ENCODE peak calls at places on chromosomes 6 and 20, in eight cellular contexts. One of them, this sample, is unnamed.

GRCh38 chr6:135962731-135963130 is 111.2 kb downstream of the PDE7B start:
- DNase-seq in GM12878: no peak
- DNase-seq in GM23248: peak; percentile 84
- DNase-seq in endothelial cell of umbilical vein: no peak
- DNase-seq in SK-N-SH: no peak
- DNase-seq in K562: no peak
- DNase-seq in keratinocyte: no peak
- DNase-seq in astrocyte: peak; percentile 99
- DNase-seq in this sample: no peak

GRCh38 chr20:51424270-51425041 is 118.1 kb downstream of the NFATC2 start:
- DNase-seq in GM12878: no peak
- DNase-seq in GM23248: no peak
- DNase-seq in endothelial cell of umbilical vein: no peak
- DNase-seq in SK-N-SH: no peak
- DNase-seq in K562: no peak
- DNase-seq in keratinocyte: no peak
- DNase-seq in astrocyte: no peak
- DNase-seq in this sample: no peak

GRCh38 chr6:129141499-129141898 is 258.6 kb downstream of the LAMA2 start:
- DNase-seq in GM12878: no peak
- DNase-seq in GM23248: peak; percentile 56
- DNase-seq in endothelial cell of umbilical vein: no peak
- DNase-seq in SK-N-SH: no peak
- DNase-seq in K562: no peak
- DNase-seq in keratinocyte: no peak
- DNase-seq in astrocyte: no peak
- DNase-seq in this sample: no peak

GRCh38 chr20:22099348-22099747 is 393.9 kb downstream of the PAX1 start:
- DNase-seq in GM12878: peak; percentile 27
- DNase-seq in GM23248: no peak
- DNase-seq in endothelial cell of umbilical vein: no peak
- DNase-seq in SK-N-SH: no peak
- DNase-seq in K562: no peak
- DNase-seq in keratinocyte: no peak
- DNase-seq in astrocyte: no peak
- DNase-seq in this sample: no peak

GRCh38 chr6:169420912-169421543 is 167.4 kb upstream of the THBS2 start:
- DNase-seq in GM12878: no peak
- DNase-seq in GM23248: peak; percentile 18
- DNase-seq in endothelial cell of umbilical vein: no peak
- DNase-seq in SK-N-SH: peak; percentile 50
- DNase-seq in K562: peak; percentile 77
- DNase-seq in keratinocyte: no peak
- DNase-seq in astrocyte: no peak
- DNase-seq in this sample: peak; percentile 73

GRCh38 chr6:18920701-18921100 is 533.6 kb downstream of the RNF144B start:
- DNase-seq in GM12878: no peak
- DNase-seq in GM23248: no peak
- DNase-seq in endothelial cell of umbilical vein: no peak
- DNase-seq in SK-N-SH: no peak
- DNase-seq in K562: no peak
- DNase-seq in keratinocyte: no peak
- DNase-seq in astrocyte: no peak
- DNase-seq in this sample: no peak

GRCh38 chr6:109934293-109934692 is 43.8 kb upstream of the GPR6 start:
- DNase-seq in GM12878: no peak
- DNase-seq in GM23248: no peak
- DNase-seq in endothelial cell of umbilical vein: no peak
- DNase-seq in SK-N-SH: no peak
- DNase-seq in K562: no peak
- DNase-seq in keratinocyte: no peak
- DNase-seq in astrocyte: no peak
- DNase-seq in this sample: no peak

GRCh38 chr20:38973546-38974120 is 11.5 kb downstream of the DHX35 start:
- DNase-seq in GM12878: no peak
- DNase-seq in GM23248: peak; percentile 62
- DNase-seq in endothelial cell of umbilical vein: no peak
- DNase-seq in SK-N-SH: no peak
- DNase-seq in K562: no peak
- DNase-seq in keratinocyte: no peak
- DNase-seq in astrocyte: peak; percentile 57
- DNase-seq in this sample: no peak

GRCh38 chr6:6684365-6684833 is 95.9 kb downstream of the LY86 start:
- DNase-seq in GM12878: peak; percentile 99
- DNase-seq in GM23248: no peak
- DNase-seq in endothelial cell of umbilical vein: no peak
- DNase-seq in SK-N-SH: no peak
- DNase-seq in K562: peak; percentile 78
- DNase-seq in keratinocyte: no peak
- DNase-seq in astrocyte: no peak
- DNase-seq in this sample: no peak

GRCh38 chr20:61941721-61942405 is 123.8 kb downstream of the TAF4 start:
- DNase-seq in GM12878: no peak
- DNase-seq in GM23248: no peak
- DNase-seq in endothelial cell of umbilical vein: no peak
- DNase-seq in SK-N-SH: no peak
- DNase-seq in K562: no peak
- DNase-seq in keratinocyte: no peak
- DNase-seq in astrocyte: no peak
- DNase-seq in this sample: no peak

GRCh38 chr20:40705413-40705812 is 16.4 kb upstream of the MAFB start:
- DNase-seq in GM12878: no peak
- DNase-seq in GM23248: no peak
- DNase-seq in endothelial cell of umbilical vein: no peak
- DNase-seq in SK-N-SH: no peak
- DNase-seq in K562: no peak
- DNase-seq in keratinocyte: no peak
- DNase-seq in astrocyte: no peak
- DNase-seq in this sample: no peak

DNA sequence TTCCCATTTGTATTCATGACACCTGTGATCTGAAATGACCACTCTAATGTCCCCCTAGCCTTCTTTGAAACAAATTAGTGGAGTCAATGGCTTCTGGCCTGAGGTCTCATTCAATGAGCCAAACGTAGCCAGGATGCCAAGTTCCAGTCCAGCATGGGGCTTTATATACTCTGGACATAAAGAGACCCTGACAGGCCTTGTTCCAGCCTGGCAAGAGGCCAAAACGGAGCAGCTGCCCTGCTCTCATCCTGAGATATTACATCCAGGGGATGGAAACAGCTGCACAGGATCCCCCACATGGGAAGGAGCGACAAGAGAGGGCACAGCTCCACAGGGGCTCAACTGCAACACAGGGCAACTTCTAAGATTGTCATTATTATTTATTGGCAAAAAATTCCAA is 437.8 kb downstream of the CDH26 start:
- DNase-seq in GM12878: no peak
- DNase-seq in GM23248: no peak
- DNase-seq in endothelial cell of umbilical vein: no peak
- DNase-seq in SK-N-SH: peak; percentile 49
- DNase-seq in K562: no peak
- DNase-seq in keratinocyte: no peak
- DNase-seq in astrocyte: no peak
- DNase-seq in this sample: no peak
- H3K9ac ChIP-seq in GM12878: no peak overlapping the region
- H3K9ac ChIP-seq in GM23248: no peak overlapping the region
- H3K9ac ChIP-seq in endothelial cell of umbilical vein: no peak overlapping the region
- H3K9ac ChIP-seq in SK-N-SH: no peak overlapping the region
- H3K9ac ChIP-seq in K562: no peak overlapping the region
- H3K9ac ChIP-seq in keratinocyte: no peak overlapping the region
- H3K9ac ChIP-seq in astrocyte: no peak overlapping the region
- H3K9ac ChIP-seq in this sample: no peak overlapping the region

DNA sequence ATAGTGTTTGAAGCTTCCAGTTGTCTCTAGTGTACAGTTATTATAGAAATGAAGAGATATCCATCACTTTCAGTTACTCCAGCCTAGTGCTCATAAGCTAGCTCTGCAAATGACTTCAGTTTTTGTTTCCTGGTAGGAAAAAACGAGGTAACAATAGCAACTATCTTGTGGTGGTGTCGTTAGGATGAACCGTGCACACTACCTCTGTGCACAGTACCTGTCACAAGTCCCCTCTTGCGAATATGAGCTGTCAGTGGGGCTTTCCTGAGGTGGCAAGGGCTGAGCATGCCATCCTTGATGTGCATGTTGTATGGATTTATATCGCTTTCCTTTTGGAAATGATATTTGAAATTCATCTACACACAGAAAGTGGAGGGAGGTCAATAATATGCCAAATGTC is 151.8 kb downstream of the ARID1B start:
- DNase-seq in GM12878: no peak
- DNase-seq in GM23248: no peak
- DNase-seq in endothelial cell of umbilical vein: no peak
- DNase-seq in SK-N-SH: no peak
- DNase-seq in K562: no peak
- DNase-seq in keratinocyte: no peak
- DNase-seq in astrocyte: no peak
- DNase-seq in this sample: no peak
- H3K79me2 ChIP-seq in GM12878: peaks cover 69% of the 10 kb centered on the region
- H3K79me2 ChIP-seq in GM23248: peaks cover 100% of the 10 kb centered on the region
- H3K79me2 ChIP-seq in endothelial cell of umbilical vein: peaks cover 31% of the 10 kb centered on the region
- H3K79me2 ChIP-seq in SK-N-SH: peaks cover 93% of the 10 kb centered on the region
- H3K79me2 ChIP-seq in K562: peaks cover 22% of the 10 kb centered on the region
- H3K79me2 ChIP-seq in keratinocyte: peaks cover 23% of the 10 kb centered on the region
- H3K79me2 ChIP-seq in astrocyte: peaks cover 74% of the 10 kb centered on the region
- H3K79me2 ChIP-seq in this sample: peaks cover 5% of the 10 kb centered on the region

GRCh38 chr6:156808287-156808686 is 31.1 kb downstream of the ARID1B start:
- DNase-seq in GM12878: no peak
- DNase-seq in GM23248: peak; percentile 38
- DNase-seq in endothelial cell of umbilical vein: peak; percentile 37
- DNase-seq in SK-N-SH: no peak
- DNase-seq in K562: no peak
- DNase-seq in keratinocyte: no peak
- DNase-seq in astrocyte: peak; percentile 26
- DNase-seq in this sample: no peak

GRCh38 chr6:156809034-156809433 is 31.9 kb downstream of the ARID1B start:
- DNase-seq in GM12878: peak; percentile 55
- DNase-seq in GM23248: peak; percentile 81
- DNase-seq in endothelial cell of umbilical vein: peak; percentile 41
- DNase-seq in SK-N-SH: no peak
- DNase-seq in K562: no peak
- DNase-seq in keratinocyte: no peak
- DNase-seq in astrocyte: peak; percentile 37
- DNase-seq in this sample: no peak

GRCh38 chr6:156807028-156807427 is 29.9 kb downstream of the ARID1B start:
- DNase-seq in GM12878: no peak
- DNase-seq in GM23248: no peak
- DNase-seq in endothelial cell of umbilical vein: no peak
- DNase-seq in SK-N-SH: no peak
- DNase-seq in K562: no peak
- DNase-seq in keratinocyte: no peak
- DNase-seq in astrocyte: no peak
- DNase-seq in this sample: no peak

GRCh38 chr6:156809446-156810178 is 32.4 kb downstream of the ARID1B start:
- DNase-seq in GM12878: no peak
- DNase-seq in GM23248: no peak
- DNase-seq in endothelial cell of umbilical vein: no peak
- DNase-seq in SK-N-SH: no peak
- DNase-seq in K562: no peak
- DNase-seq in keratinocyte: no peak
- DNase-seq in astrocyte: no peak
- DNase-seq in this sample: no peak

DNA sequence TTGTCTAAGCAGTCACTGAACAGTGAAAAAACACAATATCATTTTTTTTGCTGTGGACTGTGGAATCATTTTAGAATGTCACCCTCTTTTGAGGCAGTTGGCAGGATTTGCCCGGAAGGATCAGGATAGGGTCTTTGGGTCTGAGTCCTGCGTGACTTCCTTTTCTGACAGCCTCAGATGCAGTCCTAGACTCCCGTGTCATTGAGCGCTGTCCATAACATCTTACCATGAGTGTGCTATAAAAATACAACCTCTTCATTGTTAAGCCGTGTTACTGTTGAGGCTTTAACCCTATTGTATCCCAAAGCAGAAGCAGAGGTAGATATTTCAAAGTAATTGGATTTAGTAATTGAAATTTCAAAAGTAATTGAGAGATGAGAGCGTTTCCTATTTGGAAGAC is 30.6 kb downstream of the ARID1B start:
- DNase-seq in GM12878: no peak
- DNase-seq in GM23248: no peak
- DNase-seq in endothelial cell of umbilical vein: peak; percentile 13
- DNase-seq in SK-N-SH: no peak
- DNase-seq in K562: no peak
- DNase-seq in keratinocyte: no peak
- DNase-seq in astrocyte: no peak
- DNase-seq in this sample: no peak
- H3K9ac ChIP-seq in GM12878: no peak overlapping the region
- H3K9ac ChIP-seq in GM23248: no peak overlapping the region
- H3K9ac ChIP-seq in endothelial cell of umbilical vein: no peak overlapping the region
- H3K9ac ChIP-seq in SK-N-SH: no peak overlapping the region
- H3K9ac ChIP-seq in K562: no peak overlapping the region
- H3K9ac ChIP-seq in keratinocyte: no peak overlapping the region
- H3K9ac ChIP-seq in astrocyte: no peak overlapping the region
- H3K9ac ChIP-seq in this sample: no peak overlapping the region

GRCh38 chr6:5511924-5512323 is 250.6 kb downstream of the FARS2 start:
- DNase-seq in GM12878: no peak
- DNase-seq in GM23248: peak; percentile 83
- DNase-seq in endothelial cell of umbilical vein: no peak
- DNase-seq in SK-N-SH: no peak
- DNase-seq in K562: no peak
- DNase-seq in keratinocyte: no peak
- DNase-seq in astrocyte: peak; percentile 94
- DNase-seq in this sample: no peak
- H3K79me2 ChIP-seq in GM12878: no peaks in the 10 kb centered on the region
- H3K79me2 ChIP-seq in GM23248: no peaks in the 10 kb centered on the region
- H3K79me2 ChIP-seq in endothelial cell of umbilical vein: no peaks in the 10 kb centered on the region
- H3K79me2 ChIP-seq in SK-N-SH: no peaks in the 10 kb centered on the region
- H3K79me2 ChIP-seq in K562: no peaks in the 10 kb centered on the region
- H3K79me2 ChIP-seq in keratinocyte: no peaks in the 10 kb centered on the region
- H3K79me2 ChIP-seq in astrocyte: no peaks in the 10 kb centered on the region
- H3K79me2 ChIP-seq in this sample: no peaks in the 10 kb centered on the region

GRCh38 chr6:11093591-11094410 is at the start of gene SMIM13:
- DNase-seq in GM12878: peak; percentile 89
- DNase-seq in GM23248: peak; percentile 100
- DNase-seq in endothelial cell of umbilical vein: peak; percentile 99
- DNase-seq in SK-N-SH: peak; percentile 98
- DNase-seq in K562: peak; percentile 95
- DNase-seq in keratinocyte: peak; percentile 71
- DNase-seq in astrocyte: peak; percentile 94
- DNase-seq in this sample: peak; percentile 99
- H3K9ac ChIP-seq in GM12878: peak within 1 kb of the TSS; percentile 92
- H3K9ac ChIP-seq in GM23248: peak within 1 kb of the TSS; percentile 94
- H3K9ac ChIP-seq in endothelial cell of umbilical vein: peak within 1 kb of the TSS; percentile 90
- H3K9ac ChIP-seq in SK-N-SH: peak within 1 kb of the TSS; percentile 93
- H3K9ac ChIP-seq in K562: peak within 1 kb of the TSS; percentile 92
- H3K9ac ChIP-seq in keratinocyte: peak within 1 kb of the TSS; percentile 93
- H3K9ac ChIP-seq in astrocyte: peak within 1 kb of the TSS; percentile 98
- H3K9ac ChIP-seq in this sample: peak within 1 kb of the TSS; percentile 88

GRCh38 chr20:45012682-45013302 is 46.5 kb downstream of the STK4 start:
- DNase-seq in GM12878: no peak
- DNase-seq in GM23248: peak; percentile 76
- DNase-seq in endothelial cell of umbilical vein: no peak
- DNase-seq in SK-N-SH: no peak
- DNase-seq in K562: no peak
- DNase-seq in keratinocyte: peak; percentile 49
- DNase-seq in astrocyte: peak; percentile 57
- DNase-seq in this sample: peak; percentile 59
- H3K79me2 ChIP-seq in GM12878: peaks cover 7% of the 10 kb centered on the region
- H3K79me2 ChIP-seq in GM23248: peaks cover 4% of the 10 kb centered on the region
- H3K79me2 ChIP-seq in endothelial cell of umbilical vein: peaks cover 2% of the 10 kb centered on the region
- H3K79me2 ChIP-seq in SK-N-SH: peaks cover 34% of the 10 kb centered on the region
- H3K79me2 ChIP-seq in K562: no peaks in the 10 kb centered on the region
- H3K79me2 ChIP-seq in keratinocyte: peaks cover under 1% of the 10 kb centered on the region
- H3K79me2 ChIP-seq in astrocyte: no peaks in the 10 kb centered on the region
- H3K79me2 ChIP-seq in this sample: no peaks in the 10 kb centered on the region